ENCODE peak calls at places on chromosomes 7 and 10, in five cellular contexts. Z, N, I, R and Q are unnamed samples.

GRCh38 chr7:15358112-15358511 is 203.7 kb downstream of the AGMO start:
- DNase-seq in N (no peak), I (no peak), Z (no peak), R (no peak), Q (no peak)

GRCh38 chr10:124722812-124723783 is 21.1 kb downstream of the FAM53B start:
- DNase-seq in N (no peak), Z (no peak), R (peak; percentile 75), I (no peak), Q (peak; percentile 56)

GRCh38 chr7:94222516-94222915 is 172.2 kb upstream of the COL1A2 start:
- DNase-seq in R (no peak), I (no peak), Z (no peak), N (no peak), Q (no peak)

GRCh38 chr7:69189406-69189805 is 408.9 kb upstream of the AUTS2 start:
- DNase-seq in R (no peak), Z (no peak), I (no peak), N (no peak), Q (no peak)

GRCh38 chr10:77504870-77505257 is 132.7 kb downstream of the KCNMA1 start:
- DNase-seq in N (no peak), I (peak; percentile 56), R (no peak), Z (no peak), Q (no peak)

GRCh38 chr10:87931836-87932230 is 68.4 kb downstream of the PTEN start:
- DNase-seq in Z (no peak), R (no peak), N (no peak), I (peak; percentile 60), Q (no peak)

GRCh38 chr7:17239046-17239445 is 59.4 kb upstream of the AHR start:
- DNase-seq in R (no peak), Z (no peak), I (no peak), N (no peak), Q (no peak)

GRCh38 chr10:43648392-43649148 is at the start of gene ZNF32:
- DNase-seq in Z (peak; percentile 69), I (peak; percentile 83), R (peak; percentile 87), N (peak; percentile 87), Q (peak; percentile 89)

GRCh38 chr7:86991844-86992243 is 67.6 kb downstream of the ELAPOR2 start:
- DNase-seq in Z (no peak), N (no peak), I (no peak), R (no peak), Q (no peak)

GRCh38 chr10:35685402-35685801 is 43.3 kb upstream of the FZD8 start:
- DNase-seq in Z (no peak), N (no peak), I (no peak), R (no peak), Q (no peak)

GRCh38 chr7:98240961-98241673 is 10.9 kb downstream of the TECPR1 start:
- DNase-seq in Z (no peak), N (no peak), R (peak; percentile 48), I (peak; percentile 28), Q (peak; percentile 29)

GRCh38 chr10:2978111-2978510 is 89.2 kb upstream of the PFKP start:
- DNase-seq in N (no peak), I (peak; percentile 79), R (no peak), Z (no peak), Q (no peak)

GRCh38 chr7:670501-671390 is 55.8 kb upstream of the DNAAF5 start:
- DNase-seq in Z (no peak), N (no peak), R (no peak), I (no peak), Q (no peak)

GRCh38 chr10:110852255-110852896 is 19.4 kb upstream of the PDCD4 start:
- DNase-seq in N (peak; percentile 1), I (peak; percentile 12), Z (no peak), R (no peak), Q (peak; percentile 14)

GRCh38 chr10:101291254-101292193 is 62.3 kb upstream of the LBX1 start:
- DNase-seq in R (peak; percentile 53), N (peak; percentile 50), I (peak; percentile 23), Z (no peak), Q (peak; percentile 58)

GRCh38 chr7:24069751-24070150 is 214.2 kb upstream of the NPY start:
- DNase-seq in N (no peak), Z (no peak), R (no peak), I (no peak), Q (no peak)

GRCh38 chr7:24073651-24074420 is 210.2 kb upstream of the NPY start:
- DNase-seq in R (no peak), I (no peak), Z (no peak), N (no peak), Q (no peak)

GRCh38 chr7:24075426-24075810 is 208.6 kb upstream of the NPY start:
- DNase-seq in N (no peak), I (no peak), R (no peak), Z (no peak), Q (no peak)
- H3K4me3 ChIP-seq in N (no peak overlapping the region), I (no peak overlapping the region), R (no peak overlapping the region), Z (no peak overlapping the region), Q (no peak overlapping the region)

GRCh38 chr10:11162828-11163599 is 145.3 kb downstream of the CELF2 start:
- DNase-seq in R (peak; percentile 38), N (peak; percentile 44), I (no peak), Z (peak; percentile 30), Q (peak; percentile 88)

GRCh38 chr10:11167233-11167979 is 149.7 kb downstream of the CELF2 start:
- DNase-seq in I (no peak), Z (no peak), R (no peak), N (no peak), Q (no peak)

GRCh38 chr10:11165591-11166543 is 148.2 kb downstream of the CELF2 start:
- DNase-seq in I (no peak), R (peak; percentile 39), N (peak; percentile 72), Z (peak; percentile 67), Q (peak; percentile 83)

GRCh38 chr10:11163990-11164805 is 146.5 kb downstream of the CELF2 start:
- DNase-seq in I (no peak), R (no peak), N (no peak), Z (no peak), Q (no peak)

GRCh38 chr10:11164806-11165590 is 147.3 kb downstream of the CELF2 start:
- DNase-seq in I (peak; percentile 78), Z (peak; percentile 58), N (peak; percentile 61), R (peak; percentile 40), Q (peak; percentile 83)
- TF ChIP-seq POLR2A in I (no peak), Z (peak; percentile 55), N (no peak), R (peak; percentile 17), Q (peak; percentile 16)

DNA sequence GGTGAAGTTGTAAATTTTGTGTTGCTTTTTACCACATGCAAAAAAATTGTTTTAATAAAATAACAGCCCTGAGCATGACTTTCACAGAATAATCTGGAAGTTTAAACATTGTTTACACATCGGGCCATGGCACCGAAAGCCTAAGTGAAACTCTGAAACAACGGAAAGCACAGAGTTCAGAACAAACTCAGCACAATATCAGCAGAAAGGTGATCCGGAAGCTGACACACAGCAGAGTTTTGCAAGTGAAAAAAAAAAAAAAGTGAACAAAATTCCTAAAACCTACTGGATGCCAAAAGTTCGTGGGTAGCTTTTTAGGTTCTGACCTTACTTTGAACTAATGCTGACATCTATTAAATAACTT is 39.8 kb downstream of the ELMO1 start:
- DNase-seq in I (no peak), N (no peak), Z (no peak), R (no peak), Q (peak; percentile 29)
- H3K27ac ChIP-seq in I (no peak overlapping the region), N (no peak overlapping the region), Z (no peak overlapping the region), R (no peak overlapping the region), Q (peak overlapping the region; percentile 4)

GRCh38 chr7:30985756-30986155 is 22.0 kb downstream of the GHRHR start:
- DNase-seq in Z (no peak), I (no peak), N (no peak), R (no peak), Q (no peak)

GRCh38 chr7:30986331-30986730 is 22.6 kb downstream of the GHRHR start:
- DNase-seq in I (no peak), N (no peak), R (no peak), Z (no peak), Q (no peak)

GRCh38 chr7:30983042-30983913 is 19.5 kb downstream of the GHRHR start:
- DNase-seq in Z (peak; percentile 78), I (peak; percentile 69), R (peak; percentile 87), N (peak; percentile 78), Q (peak; percentile 86)

GRCh38 chr7:30984359-30985107 is 20.8 kb downstream of the GHRHR start:
- DNase-seq in Z (no peak), I (no peak), N (no peak), R (peak; percentile 76), Q (no peak)

DNA sequence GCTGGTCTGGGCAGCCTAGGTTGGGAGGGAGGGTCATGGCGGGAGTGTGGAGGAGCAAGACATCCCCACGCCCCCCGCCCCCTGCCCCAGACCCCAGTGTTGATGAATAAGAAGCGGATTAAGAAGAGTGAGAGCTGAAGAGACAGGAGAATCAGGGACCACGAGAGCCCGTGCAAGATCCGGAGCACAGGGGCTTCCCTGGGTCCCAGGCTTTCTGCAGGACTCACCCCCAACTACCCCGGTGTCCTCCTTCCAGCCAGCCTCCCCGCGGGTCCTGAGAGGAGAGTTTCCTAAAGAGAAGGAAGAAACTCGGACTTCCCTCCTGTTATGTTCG is 20.1 kb downstream of the GHRHR start:
- DNase-seq in N (no peak), I (no peak), Z (no peak), R (no peak), Q (no peak)
- H3K4me3 ChIP-seq in N (no peak overlapping the region), I (no peak overlapping the region), Z (no peak overlapping the region), R (no peak overlapping the region), Q (no peak overlapping the region)

GRCh38 chr7:44639701-44640321 is 33.4 kb downstream of the OGDH start:
- DNase-seq in Z (peak; percentile 25), I (peak; percentile 91), N (peak; percentile 42), R (peak; percentile 83), Q (no peak)

GRCh38 chr7:44636926-44637325 is 30.5 kb downstream of the OGDH start:
- DNase-seq in R (no peak), N (no peak), Z (no peak), I (no peak), Q (no peak)

GRCh38 chr7:44636041-44636580 is 29.7 kb downstream of the OGDH start:
- DNase-seq in N (no peak), I (no peak), R (no peak), Z (no peak), Q (no peak)

GRCh38 chr7:44637788-44638594 is 31.6 kb downstream of the OGDH start:
- DNase-seq in I (peak; percentile 89), N (no peak), Z (no peak), R (peak; percentile 69), Q (peak; percentile 91)

DNA sequence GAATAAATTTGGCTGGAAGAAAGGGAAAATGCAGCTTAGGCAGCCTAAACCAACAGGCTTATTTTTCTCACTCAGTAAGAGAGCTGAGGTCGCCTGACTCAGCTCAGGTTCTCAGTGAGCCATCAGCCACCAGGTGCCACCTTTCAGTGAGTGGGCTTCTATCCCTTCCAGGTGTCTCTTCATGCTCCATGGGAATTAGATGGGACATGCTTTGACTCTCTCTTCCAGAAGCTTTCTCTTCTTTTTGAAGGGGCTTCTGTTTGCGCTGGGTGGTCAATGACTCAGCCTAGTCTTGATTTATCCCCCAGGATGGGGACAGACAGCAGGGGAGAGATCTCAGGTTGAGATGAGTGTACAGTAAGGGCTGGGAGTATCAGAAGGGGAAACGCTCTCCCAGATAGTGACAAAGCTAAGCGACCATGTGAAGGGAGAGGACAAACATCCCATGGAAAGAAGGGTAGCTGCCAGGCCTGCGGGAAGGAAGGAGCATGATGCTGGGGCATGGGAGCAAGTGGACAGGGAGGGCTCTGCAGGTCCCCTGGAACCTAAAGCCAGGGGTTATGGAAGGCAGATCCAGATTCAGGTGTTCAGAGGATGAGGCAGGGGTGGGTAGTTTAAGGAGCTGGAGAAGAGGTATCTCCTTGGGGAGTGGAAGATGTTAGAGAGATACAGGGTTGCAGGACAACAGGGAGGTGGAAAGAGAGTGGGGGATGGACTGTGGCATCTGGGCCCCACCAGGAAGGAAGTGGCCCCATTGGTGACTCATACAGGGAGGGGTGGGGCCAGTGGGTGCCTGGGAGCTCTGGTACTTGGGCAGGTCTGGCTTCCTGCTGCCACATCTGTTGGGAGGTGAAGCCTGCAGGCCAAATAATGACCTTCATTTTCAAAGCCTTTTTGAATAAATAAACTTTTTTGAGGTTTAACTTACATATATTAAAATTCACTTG is 32.5 kb downstream of the OGDH start:
- DNase-seq in I (peak; percentile 75), R (peak; percentile 69), N (peak; percentile 60), Z (no peak), Q (peak; percentile 95)
- TF ChIP-seq POLR2A in I (no peak), R (no peak), N (no peak), Z (no peak), Q (peak; percentile 43)